ENCODE peak calls at places on chromosomes 7 and 10, in seven cellular contexts. One of them, this sample, is unnamed.

GRCh38 chr10:62623223-62623622 is 181.3 kb upstream of the ADO start:
- DNase-seq in cardiac fibroblast: no peak
- DNase-seq in brain microvascular endothelial cell: no peak
- DNase-seq in cardiac muscle cell: no peak
- DNase-seq in GM12878: no peak
- DNase-seq in GM13976: no peak
- DNase-seq in bronchial epithelial cell: no peak
- DNase-seq in this sample: no peak

GRCh38 chr7:140645166-140645565 is 4.6 kb upstream of the DENND2A start:
- DNase-seq in bronchial epithelial cell: no peak
- DNase-seq in cardiac fibroblast: no peak
- DNase-seq in GM12878: no peak
- DNase-seq in brain microvascular endothelial cell: no peak
- DNase-seq in GM13976: no peak
- DNase-seq in cardiac muscle cell: no peak
- DNase-seq in this sample: peak; percentile 37

GRCh38 chr10:44858988-44859387 is 52.1 kb upstream of the TMEM72 start:
- DNase-seq in cardiac fibroblast: peak; percentile 34
- DNase-seq in cardiac muscle cell: no peak
- DNase-seq in brain microvascular endothelial cell: no peak
- DNase-seq in GM12878: no peak
- DNase-seq in bronchial epithelial cell: peak; percentile 23
- DNase-seq in GM13976: no peak
- DNase-seq in this sample: no peak

GRCh38 chr7:108093903-108094302 is 36.3 kb downstream of the LAMB4 start:
- DNase-seq in GM13976: no peak
- DNase-seq in cardiac fibroblast: peak; percentile 69
- DNase-seq in brain microvascular endothelial cell: no peak
- DNase-seq in bronchial epithelial cell: no peak
- DNase-seq in cardiac muscle cell: no peak
- DNase-seq in GM12878: no peak
- DNase-seq in this sample: no peak

GRCh38 chr7:158950914-158951635 is 94.7 kb downstream of the DYNC2I1 start:
- DNase-seq in GM13976: no peak
- DNase-seq in brain microvascular endothelial cell: no peak
- DNase-seq in cardiac fibroblast: peak; percentile 40
- DNase-seq in bronchial epithelial cell: no peak
- DNase-seq in cardiac muscle cell: no peak
- DNase-seq in GM12878: no peak
- DNase-seq in this sample: no peak

GRCh38 chr7:100435401-100436304 is 644 bp downstream of the PPP1R35 start:
- DNase-seq in cardiac muscle cell: peak; percentile 47
- DNase-seq in brain microvascular endothelial cell: no peak
- DNase-seq in cardiac fibroblast: peak; percentile 33
- DNase-seq in GM13976: peak; percentile 51
- DNase-seq in GM12878: no peak
- DNase-seq in bronchial epithelial cell: peak; percentile 24
- DNase-seq in this sample: peak; percentile 63

GRCh38 chr7:16644624-16644986 is 949 bp downstream of the ANKMY2 start:
- DNase-seq in GM12878: no peak
- DNase-seq in bronchial epithelial cell: no peak
- DNase-seq in cardiac muscle cell: peak; percentile 51
- DNase-seq in GM13976: peak; percentile 18
- DNase-seq in cardiac fibroblast: peak; percentile 43
- DNase-seq in brain microvascular endothelial cell: peak; percentile 53
- DNase-seq in this sample: peak; percentile 34

GRCh38 chr10:131082201-131082850 is 229.2 kb downstream of the TCERG1L start:
- DNase-seq in brain microvascular endothelial cell: no peak
- DNase-seq in cardiac muscle cell: no peak
- DNase-seq in GM13976: no peak
- DNase-seq in bronchial epithelial cell: no peak
- DNase-seq in GM12878: no peak
- DNase-seq in cardiac fibroblast: no peak
- DNase-seq in this sample: no peak

DNA sequence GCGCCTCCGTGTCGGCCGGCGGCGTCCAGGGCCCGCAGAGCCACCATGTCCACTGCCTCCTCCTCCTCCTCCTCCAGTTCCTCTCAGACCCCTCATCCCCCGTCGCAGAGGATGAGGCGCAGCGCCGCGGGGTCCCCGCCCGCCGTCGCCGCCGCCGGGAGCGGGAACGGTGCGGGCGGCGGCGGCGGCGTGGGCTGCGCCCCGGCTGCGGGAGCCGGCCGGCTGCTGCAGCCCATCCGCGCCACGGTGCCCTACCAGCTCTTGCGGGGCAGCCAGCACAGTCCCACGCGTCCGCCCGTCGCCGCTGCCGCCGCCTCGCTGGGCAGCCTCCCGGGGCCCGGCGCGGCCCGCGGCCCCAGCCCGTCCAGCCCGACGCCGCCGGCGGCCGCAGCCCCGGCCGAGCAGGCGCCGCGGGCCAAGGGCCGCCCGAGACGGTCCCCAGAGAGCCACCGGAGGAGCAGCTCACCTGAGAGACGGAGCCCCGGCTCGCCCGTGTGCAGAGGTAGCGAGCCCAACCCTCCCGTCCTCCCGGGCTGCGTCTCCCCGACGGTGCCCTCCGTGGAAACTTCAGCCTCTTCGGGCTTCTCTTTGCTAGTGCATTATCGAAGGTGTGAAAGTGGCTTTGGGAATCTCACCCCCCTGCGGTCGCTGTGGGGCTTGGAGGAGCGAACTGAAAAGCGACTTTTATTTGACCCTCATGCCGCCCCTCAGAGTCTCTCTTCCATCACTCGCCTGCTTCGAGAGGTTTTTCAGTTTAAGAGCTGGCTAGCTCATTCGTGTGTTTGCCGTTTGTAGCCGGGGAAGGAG is 913 bp downstream of the GLCCI1 start:
- DNase-seq in cardiac muscle cell: peak; percentile 67
- DNase-seq in cardiac fibroblast: peak; percentile 51
- DNase-seq in GM13976: peak; percentile 30
- DNase-seq in brain microvascular endothelial cell: peak; percentile 33
- DNase-seq in GM12878: no peak
- DNase-seq in bronchial epithelial cell: peak; percentile 22
- DNase-seq in this sample: peak; percentile 46
- TF ChIP-seq CTCF in cardiac muscle cell: no peak
- TF ChIP-seq CTCF in cardiac fibroblast: no peak
- TF ChIP-seq CTCF in GM13976: no peak
- TF ChIP-seq CTCF in brain microvascular endothelial cell: peak; percentile 17
- TF ChIP-seq CTCF in GM12878: no peak
- TF ChIP-seq CTCF in bronchial epithelial cell: peak; percentile 9
- TF ChIP-seq CTCF in this sample: no peak

GRCh38 chr7:112503361-112504023 is 22.7 kb downstream of the LSMEM1 start:
- DNase-seq in GM13976: no peak
- DNase-seq in GM12878: no peak
- DNase-seq in cardiac muscle cell: no peak
- DNase-seq in cardiac fibroblast: no peak
- DNase-seq in brain microvascular endothelial cell: no peak
- DNase-seq in bronchial epithelial cell: no peak
- DNase-seq in this sample: no peak

GRCh38 chr7:112501958-112502503 is 21.2 kb downstream of the LSMEM1 start:
- DNase-seq in cardiac muscle cell: no peak
- DNase-seq in GM13976: no peak
- DNase-seq in cardiac fibroblast: no peak
- DNase-seq in bronchial epithelial cell: no peak
- DNase-seq in brain microvascular endothelial cell: no peak
- DNase-seq in GM12878: no peak
- DNase-seq in this sample: no peak

GRCh38 chr7:112502700-112503099 is 21.9 kb downstream of the LSMEM1 start:
- DNase-seq in bronchial epithelial cell: no peak
- DNase-seq in cardiac fibroblast: no peak
- DNase-seq in GM12878: no peak
- DNase-seq in cardiac muscle cell: peak; percentile 20
- DNase-seq in GM13976: no peak
- DNase-seq in brain microvascular endothelial cell: no peak
- DNase-seq in this sample: no peak

GRCh38 chr7:112497481-112497880 is 16.7 kb downstream of the LSMEM1 start:
- DNase-seq in GM13976: no peak
- DNase-seq in bronchial epithelial cell: no peak
- DNase-seq in brain microvascular endothelial cell: no peak
- DNase-seq in cardiac muscle cell: peak; percentile 49
- DNase-seq in cardiac fibroblast: no peak
- DNase-seq in GM12878: peak; percentile 27
- DNase-seq in this sample: no peak

GRCh38 chr7:112500619-112501018 is 19.8 kb downstream of the LSMEM1 start:
- DNase-seq in bronchial epithelial cell: no peak
- DNase-seq in GM12878: no peak
- DNase-seq in GM13976: no peak
- DNase-seq in brain microvascular endothelial cell: no peak
- DNase-seq in cardiac muscle cell: no peak
- DNase-seq in cardiac fibroblast: peak; percentile 34
- DNase-seq in this sample: no peak
- TF ChIP-seq CTCF in bronchial epithelial cell: no peak
- TF ChIP-seq CTCF in GM12878: no peak
- TF ChIP-seq CTCF in GM13976: no peak
- TF ChIP-seq CTCF in brain microvascular endothelial cell: peak; percentile 17
- TF ChIP-seq CTCF in cardiac muscle cell: peak; percentile 8
- TF ChIP-seq CTCF in cardiac fibroblast: no peak
- TF ChIP-seq CTCF in this sample: no peak

DNA sequence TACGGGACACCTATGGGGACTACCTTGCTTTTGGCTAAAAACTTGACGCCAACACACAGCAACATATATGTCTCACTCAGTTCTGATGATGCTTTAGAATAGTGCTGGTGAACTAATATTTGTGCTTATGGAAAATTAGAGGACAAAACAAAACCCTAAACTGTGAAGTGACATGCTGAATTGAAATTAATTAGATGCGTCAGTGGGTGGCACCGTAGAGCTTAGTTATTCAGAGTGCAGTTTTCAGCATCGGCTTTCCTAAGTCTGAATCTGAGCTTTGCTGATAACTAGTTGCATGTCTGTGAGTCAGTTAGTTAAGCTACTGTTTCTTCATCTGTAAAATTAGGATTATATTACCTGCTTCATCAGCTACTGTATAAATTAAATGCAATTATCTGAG is 245.0 kb upstream of the SORCS1 start:
- DNase-seq in cardiac fibroblast: peak; percentile 56
- DNase-seq in GM13976: no peak
- DNase-seq in GM12878: no peak
- DNase-seq in bronchial epithelial cell: peak; percentile 46
- DNase-seq in cardiac muscle cell: peak; percentile 38
- DNase-seq in brain microvascular endothelial cell: peak; percentile 1
- DNase-seq in this sample: peak; percentile 8
- TF ChIP-seq CTCF in cardiac fibroblast: peak; percentile 17
- TF ChIP-seq CTCF in GM13976: peak; percentile 18
- TF ChIP-seq CTCF in GM12878: peak; percentile 32
- TF ChIP-seq CTCF in bronchial epithelial cell: peak; percentile 64
- TF ChIP-seq CTCF in cardiac muscle cell: peak; percentile 23
- TF ChIP-seq CTCF in brain microvascular endothelial cell: peak; percentile 46
- TF ChIP-seq CTCF in this sample: peak; percentile 31

GRCh38 chr7:149748223-149748874 is 25.0 kb downstream of the ZNF467 start:
- DNase-seq in cardiac muscle cell: no peak
- DNase-seq in brain microvascular endothelial cell: no peak
- DNase-seq in GM12878: no peak
- DNase-seq in cardiac fibroblast: no peak
- DNase-seq in bronchial epithelial cell: no peak
- DNase-seq in GM13976: no peak
- DNase-seq in this sample: no peak

GRCh38 chr7:149751058-149751775 is 22.2 kb downstream of the ZNF467 start:
- DNase-seq in brain microvascular endothelial cell: no peak
- DNase-seq in cardiac muscle cell: no peak
- DNase-seq in GM12878: no peak
- DNase-seq in cardiac fibroblast: no peak
- DNase-seq in bronchial epithelial cell: no peak
- DNase-seq in GM13976: no peak
- DNase-seq in this sample: no peak

GRCh38 chr7:149752646-149753045 is 20.7 kb downstream of the ZNF467 start:
- DNase-seq in cardiac fibroblast: no peak
- DNase-seq in GM13976: no peak
- DNase-seq in GM12878: no peak
- DNase-seq in cardiac muscle cell: no peak
- DNase-seq in brain microvascular endothelial cell: no peak
- DNase-seq in bronchial epithelial cell: no peak
- DNase-seq in this sample: no peak

GRCh38 chr7:149753370-149754233 is 19.8 kb downstream of the ZNF467 start:
- DNase-seq in GM13976: no peak
- DNase-seq in bronchial epithelial cell: peak; percentile 33
- DNase-seq in cardiac muscle cell: peak; percentile 72
- DNase-seq in cardiac fibroblast: peak; percentile 41
- DNase-seq in GM12878: no peak
- DNase-seq in brain microvascular endothelial cell: peak; percentile 29
- DNase-seq in this sample: no peak

DNA sequence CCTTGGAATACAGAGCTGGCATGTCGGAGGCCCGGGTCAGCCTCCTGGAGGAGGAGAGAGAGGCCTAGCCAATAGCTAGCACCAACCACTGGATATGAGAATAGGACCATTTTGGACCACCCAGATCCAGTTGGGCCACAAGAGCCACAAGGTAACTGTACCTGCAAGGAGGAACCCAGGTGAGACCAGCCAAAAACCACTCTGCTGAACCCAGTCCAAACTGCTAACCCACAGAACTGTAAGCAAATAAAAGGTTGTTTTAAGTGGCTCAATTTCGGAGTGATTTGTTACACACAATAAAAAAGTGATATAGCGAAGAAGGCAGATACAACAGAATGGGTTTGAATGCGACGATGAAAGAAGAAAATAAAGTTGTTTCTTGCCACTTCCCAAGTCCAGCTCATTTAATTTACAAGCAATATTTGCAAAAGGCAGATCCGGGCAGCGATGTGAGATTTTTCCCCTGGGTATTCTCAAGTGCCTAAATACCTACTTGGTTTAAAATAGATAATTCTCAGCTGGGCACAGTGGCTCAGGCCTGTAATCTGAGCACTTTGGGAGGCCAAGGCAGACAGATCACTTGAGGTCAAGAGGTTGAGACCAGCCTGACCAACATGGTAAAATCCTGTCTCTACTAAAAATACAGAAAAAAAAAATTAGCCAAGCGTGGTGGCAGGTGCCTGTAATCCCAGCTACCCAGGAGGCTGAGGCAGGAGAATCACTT is 23.1 kb downstream of the ZNF467 start:
- DNase-seq in GM12878: no peak
- DNase-seq in GM13976: no peak
- DNase-seq in brain microvascular endothelial cell: no peak
- DNase-seq in bronchial epithelial cell: no peak
- DNase-seq in cardiac muscle cell: no peak
- DNase-seq in cardiac fibroblast: no peak
- DNase-seq in this sample: no peak
- TF ChIP-seq CTCF in GM12878: no peak
- TF ChIP-seq CTCF in GM13976: no peak
- TF ChIP-seq CTCF in brain microvascular endothelial cell: no peak
- TF ChIP-seq CTCF in bronchial epithelial cell: no peak
- TF ChIP-seq CTCF in cardiac muscle cell: no peak
- TF ChIP-seq CTCF in cardiac fibroblast: no peak
- TF ChIP-seq CTCF in this sample: no peak

GRCh38 chr10:104622598-104623209 is 18.4 kb upstream of the SORCS3 start:
- DNase-seq in GM13976: no peak
- DNase-seq in bronchial epithelial cell: peak; percentile 51
- DNase-seq in brain microvascular endothelial cell: peak; percentile 5
- DNase-seq in cardiac muscle cell: peak; percentile 58
- DNase-seq in cardiac fibroblast: peak; percentile 8
- DNase-seq in GM12878: no peak
- DNase-seq in this sample: no peak
- TF ChIP-seq CTCF in GM13976: no peak
- TF ChIP-seq CTCF in bronchial epithelial cell: peak; percentile 78
- TF ChIP-seq CTCF in brain microvascular endothelial cell: peak; percentile 65
- TF ChIP-seq CTCF in cardiac muscle cell: peak; percentile 23
- TF ChIP-seq CTCF in cardiac fibroblast: peak; percentile 33
- TF ChIP-seq CTCF in GM12878: peak; percentile 28
- TF ChIP-seq CTCF in this sample: peak; percentile 18